ENCODE peak calls at places on chromosomes 13 and 19, in six cellular contexts. U, O, L, V, W and S are unnamed samples.

GRCh38 chr19:38252385-38252784 is 3.8 kb downstream of the PPP1R14A start:
- DNase-seq in U (no peak), O (no peak), L (no peak), V (no peak), W (no peak), S (no peak)

GRCh38 chr13:41505209-41505835 is 48.0 kb downstream of the RGCC start:
- DNase-seq in U (peak), O (no peak), L (no peak), V (peak), W (no peak), S (no peak)

GRCh38 chr13:48412100-48412556 is 785 bp downstream of the LPAR6 start:
- DNase-seq in U (peak), O (no peak), L (no peak), V (no peak), W (no peak), S (no peak)

GRCh38 chr19:40503300-40503699 is 36.5 kb downstream of the SPTBN4 start:
- DNase-seq in U (no peak), O (no peak), L (no peak), V (no peak), W (no peak), S (no peak)

GRCh38 chr19:17107546-17108452 is 32.2 kb downstream of the MYO9B start:
- DNase-seq in U (peak), O (peak), L (peak), V (peak), W (no peak), S (no peak)

GRCh38 chr19:46416077-46416709 is 2.8 kb upstream of the CCDC8 start:
- DNase-seq in U (peak), O (peak), L (peak), V (peak), W (peak), S (no peak)

GRCh38 chr19:8487137-8487851 is 15.1 kb downstream of the PRAM1 start:
- DNase-seq in U (no peak), O (peak), L (peak), V (no peak), W (no peak), S (peak)

GRCh38 chr13:29508130-29508873 is 87.2 kb downstream of the SLC7A1 start:
- DNase-seq in U (peak), O (peak), L (peak), V (peak), W (peak), S (no peak)

GRCh38 chr19:21202865-21203494 is 61.1 kb downstream of the ZNF431 start:
- DNase-seq in U (peak), O (peak), L (no peak), V (peak), W (peak), S (peak)